ENCODE peak calls at places on chromosomes 13 and 19, in eight cellular contexts. T is uterus, N is left ventricle myocardium inferior, Q is tibial artery, F is tibial nerve, X is heart left ventricle, R is BE2C, U is neural progenitor cell. P is an unnamed sample.

GRCh38 chr19:38513762-38514167 is 80.3 kb downstream of the RYR1 start:
- DNase-seq in R (no peak), T (no peak), N (no peak), X (no peak), Q (no peak), U (no peak), F (no peak), P (no peak)

GRCh38 chr19:14571695-14572490 is at the start of gene NDUFB7:
- DNase-seq in T (peak; percentile 88), F (peak; percentile 77), U (peak; percentile 95), R (peak; percentile 93), Q (peak; percentile 91), X (peak; percentile 94), N (peak; percentile 91), P (peak; percentile 97)

GRCh38 chr13:74452881-74453280 is 318.7 kb upstream of the KLF12 start:
- DNase-seq in N (no peak), R (no peak), Q (no peak), U (no peak), X (no peak), F (no peak), T (no peak), P (no peak)

GRCh38 chr19:23401086-23401485 is 5.8 kb upstream of the ZNF91 start:
- DNase-seq in F (no peak), N (no peak), R (no peak), T (no peak), X (no peak), U (no peak), Q (no peak), P (no peak)

GRCh38 chr19:2032296-2032941 is 16.9 kb upstream of the BTBD2 start:
- DNase-seq in T (peak; percentile 89), R (peak; percentile 48), F (peak; percentile 96), N (peak; percentile 95), X (peak; percentile 97), U (peak; percentile 31), Q (peak; percentile 97), P (peak; percentile 89)

GRCh38 chr19:4709440-4710280 is 14.0 kb downstream of the DPP9 start:
- DNase-seq in T (no peak), X (no peak), Q (no peak), N (no peak), U (no peak), F (no peak), R (no peak), P (no peak)

GRCh38 chr19:44973982-44974735 is 19.0 kb downstream of the CLPTM1 start:
- DNase-seq in T (no peak), U (no peak), F (no peak), R (no peak), Q (no peak), X (no peak), N (no peak), P (no peak)

GRCh38 chr13:31765441-31765840 is 26.1 kb downstream of the RXFP2 start:
- DNase-seq in T (no peak), F (no peak), R (no peak), U (no peak), X (no peak), Q (no peak), N (no peak), P (no peak)

GRCh38 chr13:50450279-50450678 is 393.2 kb downstream of the DLEU7 start:
- DNase-seq in X (no peak), Q (no peak), U (no peak), R (no peak), F (no peak), N (no peak), T (no peak), P (no peak)

GRCh38 chr13:34391071-34391470 is 551.0 kb upstream of the NBEA start:
- DNase-seq in U (no peak), F (no peak), X (no peak), R (no peak), T (no peak), Q (no peak), N (no peak), P (peak; percentile 66)

GRCh38 chr13:80903911-80904310 is 563.0 kb upstream of the SPRY2 start:
- DNase-seq in X (no peak), N (no peak), Q (no peak), F (no peak), T (no peak), U (no peak), R (no peak), P (no peak)

GRCh38 chr13:38951525-38952313 is 38.9 kb downstream of the STOML3 start:
- DNase-seq in U (peak; percentile 30), X (no peak), R (no peak), F (no peak), Q (no peak), N (no peak), T (no peak), P (no peak)

GRCh38 chr13:21124853-21125252 is 51.5 kb downstream of the SKA3 start:
- DNase-seq in F (no peak), X (no peak), N (no peak), R (peak; percentile 88), U (peak; percentile 63), T (no peak), Q (no peak), P (peak; percentile 78)

GRCh38 chr13:35592457-35592856 is 116.0 kb upstream of the MAB21L1 start:
- DNase-seq in T (no peak), R (no peak), X (no peak), F (no peak), U (no peak), N (no peak), Q (no peak), P (no peak)

GRCh38 chr19:8640402-8641004 is 10.1 kb downstream of the NFILZ start:
- DNase-seq in X (peak; percentile 71), Q (peak; percentile 48), R (no peak), N (peak; percentile 36), F (no peak), U (no peak), T (no peak), P (no peak)

GRCh38 chr13:36244990-36245389 is 30.6 kb upstream of the SOHLH2 start:
- DNase-seq in R (no peak), N (no peak), Q (no peak), T (no peak), U (no peak), X (no peak), F (no peak), P (peak; percentile 69)

GRCh38 chr19:47377208-47377701 is 28.1 kb downstream of the DHX34 start:
- DNase-seq in R (no peak), F (no peak), T (no peak), U (no peak), Q (no peak), N (peak; percentile 80), X (peak; percentile 88), P (no peak)

GRCh38 chr13:24176351-24177101 is 16.0 kb downstream of the SPATA13 start:
- DNase-seq in T (no peak), F (no peak), N (no peak), X (no peak), R (no peak), U (no peak), Q (no peak), P (no peak)

GRCh38 chr13:25455146-25455545 is 83.4 kb downstream of the ATP8A2 start:
- DNase-seq in Q (no peak), U (no peak), F (no peak), X (no peak), R (no peak), T (no peak), N (no peak), P (peak; percentile 40)

DNA sequence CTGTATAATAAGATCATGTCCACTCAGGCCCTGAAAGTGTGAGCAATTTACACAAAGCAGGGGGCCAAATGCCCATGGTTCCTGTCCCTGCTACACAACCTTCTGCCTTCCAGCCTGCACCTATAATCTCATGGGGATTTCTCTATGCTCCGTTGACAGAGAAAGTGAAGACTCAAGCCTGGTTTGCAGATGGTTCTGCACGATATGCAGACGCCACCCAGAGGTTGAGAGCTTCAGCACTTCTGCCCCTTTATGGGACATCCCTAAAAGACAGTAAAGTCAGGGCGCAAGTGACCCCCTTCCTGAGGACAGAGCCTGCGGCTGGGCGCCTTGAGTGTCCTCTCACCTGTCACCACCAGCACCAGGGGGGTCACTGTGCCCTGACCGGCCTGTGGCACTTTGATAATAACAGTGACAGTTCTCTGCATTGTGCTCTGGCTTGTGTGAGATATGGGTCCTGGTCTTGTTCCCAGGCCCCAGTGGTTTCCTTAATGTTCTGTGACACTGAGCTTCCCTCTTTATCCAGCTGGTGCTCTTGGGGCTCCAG is 15.1 kb downstream of the LILRA5 start:
- DNase-seq in N (no peak), U (peak; percentile 9), R (no peak), X (no peak), Q (no peak), F (no peak), T (no peak), P (peak; percentile 25)
- H3K4me3 ChIP-seq in N (no peak overlapping the region), U (no peak overlapping the region), R (no peak overlapping the region), X (no peak overlapping the region), Q (no peak overlapping the region), F (no peak overlapping the region), T (no peak overlapping the region), P (no peak overlapping the region)

GRCh38 chr13:90954605-90955004 is 392.9 kb upstream of the MIR17HG start:
- DNase-seq in X (no peak), F (no peak), T (no peak), Q (no peak), R (no peak), N (no peak), U (no peak), P (no peak)

GRCh38 chr13:90951663-90952062 is 395.8 kb upstream of the MIR17HG start:
- DNase-seq in F (no peak), X (no peak), T (no peak), U (no peak), N (no peak), R (no peak), Q (no peak), P (peak; percentile 88)

GRCh38 chr13:90950134-90950533 is 397.4 kb upstream of the MIR17HG start:
- DNase-seq in R (no peak), F (no peak), U (no peak), X (no peak), N (no peak), T (no peak), Q (no peak), P (peak; percentile 70)

GRCh38 chr13:90956036-90956435 is 391.5 kb upstream of the MIR17HG start:
- DNase-seq in N (no peak), X (no peak), U (no peak), R (no peak), F (no peak), T (no peak), Q (no peak), P (no peak)
- H3K4me3 ChIP-seq in N (no peak overlapping the region), X (no peak overlapping the region), U (no peak overlapping the region), R (no peak overlapping the region), F (no peak overlapping the region), T (no peak overlapping the region), Q (no peak overlapping the region), P (no peak overlapping the region)

DNA sequence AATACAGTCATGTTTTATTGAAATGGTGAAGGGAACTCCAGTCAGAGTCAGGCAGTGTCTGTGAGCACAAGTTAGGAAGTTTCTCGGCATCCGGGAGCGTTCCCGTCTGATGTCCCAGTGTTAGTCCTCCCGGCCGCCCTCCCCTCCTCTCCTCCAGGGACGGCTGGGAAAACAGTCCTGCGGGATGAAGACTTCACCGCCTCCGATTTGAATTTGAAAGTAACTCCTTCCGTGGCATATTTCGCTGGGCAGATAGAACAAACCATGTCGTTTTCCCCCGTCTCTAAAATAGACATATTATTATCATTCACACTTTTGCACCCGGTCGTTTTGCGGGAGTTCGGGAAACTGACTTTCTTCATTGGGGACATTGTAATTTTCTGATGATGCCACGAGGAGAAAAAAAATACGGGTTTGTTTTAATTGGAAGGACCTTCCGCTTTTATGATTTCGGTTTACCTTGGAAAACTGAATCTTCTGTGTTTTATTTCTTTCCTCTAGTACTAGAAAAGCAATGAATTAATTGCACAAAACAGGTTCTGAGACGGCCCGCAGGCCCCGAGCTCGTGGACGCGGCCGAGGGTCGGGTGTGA is 76.6 kb downstream of the ZIC5 start:
- DNase-seq in Q (no peak), F (no peak), U (peak; percentile 39), X (no peak), T (no peak), N (no peak), R (no peak), P (no peak)
- H3K4me3 ChIP-seq in Q (peak overlapping the region; percentile 50), F (peak overlapping the region; percentile 36), U (peak overlapping the region; percentile 31), X (peak overlapping the region; percentile 55), T (peak overlapping the region; percentile 15), N (peak overlapping the region; percentile 55), R (peak overlapping the region; percentile 19), P (no peak overlapping the region)

GRCh38 chr13:33284016-33284415 is 1.5 kb downstream of the STARD13 start:
- DNase-seq in R (no peak), F (no peak), T (no peak), X (no peak), Q (no peak), U (no peak), N (no peak), P (no peak)
- H3K4me3 ChIP-seq in R (no peak overlapping the region), F (peak overlapping the region; percentile 86), T (peak overlapping the region; percentile 62), X (peak overlapping the region; percentile 62), Q (peak overlapping the region; percentile 78), U (no peak overlapping the region), N (peak overlapping the region; percentile 82), P (peak overlapping the region; percentile 83)

P was measured in PC-3.